ENCODE peak calls at places on chromosomes 7 and 10, in eight cellular contexts. C is uterus, D is GM20000, P is tibial artery, R is HepG2, T is kidney, I is Calu3, H is psoas muscle. N is an unnamed sample.

GRCh38 chr7:2405601-2406345 is 2.4 kb downstream of the CHST12 start:
- DNase-seq in C (no peak), D (peak; percentile 83), P (no peak), R (no peak), T (no peak), I (no peak), H (no peak), N (no peak)

GRCh38 chr10:86523348-86523747 is 1.8 kb upstream of the WAPL start:
- DNase-seq in C (no peak), D (no peak), P (no peak), R (peak; percentile 21), T (no peak), I (no peak), H (no peak), N (peak; percentile 15)

GRCh38 chr10:44949127-44949802 is 10.3 kb upstream of the RASSF4 start:
- DNase-seq in C (no peak), D (no peak), P (no peak), R (no peak), T (no peak), I (no peak), H (no peak), N (no peak)

GRCh38 chr7:30526163-30526562 is 21.5 kb upstream of the GGCT start:
- DNase-seq in C (no peak), D (no peak), P (no peak), R (no peak), T (no peak), I (no peak), H (no peak), N (no peak)

GRCh38 chr7:51253157-51253556 is 63.5 kb downstream of the COBL start:
- DNase-seq in C (no peak), D (no peak), P (no peak), R (no peak), T (no peak), I (peak; percentile 49), H (no peak), N (no peak)

GRCh38 chr10:97399843-97400545 is 1.1 kb downstream of the RRP12 start:
- DNase-seq in C (no peak), D (peak; percentile 49), P (no peak), R (peak; percentile 56), T (no peak), I (peak; percentile 57), H (peak; percentile 78), N (peak; percentile 32)

GRCh38 chr7:6338551-6339274 is 66.3 kb upstream of the CYTH3 start:
- DNase-seq in C (no peak), D (no peak), P (no peak), R (no peak), T (no peak), I (no peak), H (peak; percentile 89), N (no peak)

GRCh38 chr10:73886085-73886529 is 11.8 kb upstream of the CAMK2G start:
- DNase-seq in C (peak; percentile 79), D (peak; percentile 71), P (peak; percentile 72), R (peak; percentile 57), T (peak; percentile 78), I (peak; percentile 88), H (peak; percentile 78), N (peak; percentile 75)

GRCh38 chr7:46534593-46535271 is 613.7 kb upstream of the IGFBP3 start:
- DNase-seq in C (no peak), D (no peak), P (no peak), R (no peak), T (no peak), I (no peak), H (no peak), N (peak; percentile 23)

GRCh38 chr7:131827421-131827820 is 271.0 kb upstream of the PODXL start:
- DNase-seq in C (no peak), D (no peak), P (no peak), R (no peak), T (no peak), I (no peak), H (no peak), N (no peak)

GRCh38 chr7:70681847-70682350 is 450.0 kb upstream of the GALNT17 start:
- DNase-seq in C (no peak), D (peak; percentile 55), P (no peak), R (no peak), T (no peak), I (no peak), H (no peak), N (no peak)

DNA sequence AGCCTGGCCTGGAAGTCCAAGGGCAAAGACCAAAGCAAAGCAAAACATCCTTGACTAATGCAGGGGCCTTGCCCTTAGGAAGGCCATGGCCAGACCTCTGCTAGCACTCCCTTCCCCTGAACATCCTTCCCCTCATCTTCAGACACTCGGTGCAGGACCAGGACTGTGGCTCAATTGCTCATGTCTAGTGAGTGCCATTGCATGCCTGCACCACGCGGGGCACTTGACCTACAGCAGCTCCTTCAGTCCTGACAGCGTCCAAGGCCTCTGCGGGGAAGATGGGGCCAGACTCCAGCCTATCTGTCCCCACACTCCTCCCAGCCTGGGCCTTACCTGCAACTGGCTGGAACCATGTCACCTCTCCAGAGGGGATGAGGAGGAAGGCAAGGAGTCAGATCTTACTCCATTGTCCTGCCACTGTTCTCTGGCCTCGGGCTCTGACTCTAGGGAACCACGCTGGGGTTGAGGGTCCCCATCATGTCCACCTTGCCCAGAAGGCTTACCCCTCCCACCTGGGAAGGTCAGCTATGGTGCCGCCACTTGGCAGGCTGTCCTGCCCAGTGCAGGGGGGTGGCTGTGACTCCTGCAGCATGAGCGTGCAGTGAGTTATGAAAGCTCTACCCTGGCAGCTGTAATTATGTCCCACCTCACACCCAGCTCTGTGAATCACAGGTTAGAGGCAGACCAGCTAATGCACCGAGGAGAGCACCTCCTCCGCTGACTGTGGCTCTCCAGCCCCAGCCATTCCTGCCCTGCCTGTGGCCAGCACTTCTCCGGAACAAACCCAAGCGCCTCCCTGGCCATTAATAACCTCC is 16.1 kb downstream of the DRGX start:
- DNase-seq in C (no peak), D (no peak), P (no peak), R (peak; percentile 13), T (no peak), I (peak; percentile 22), H (no peak), N (no peak)
- TF ChIP-seq CTCF in C (no peak), D (peak; percentile 14), P (no peak), R (peak; percentile 27), T (no peak), I (peak; percentile 29), H (no peak), N (peak; percentile 21)

DNA sequence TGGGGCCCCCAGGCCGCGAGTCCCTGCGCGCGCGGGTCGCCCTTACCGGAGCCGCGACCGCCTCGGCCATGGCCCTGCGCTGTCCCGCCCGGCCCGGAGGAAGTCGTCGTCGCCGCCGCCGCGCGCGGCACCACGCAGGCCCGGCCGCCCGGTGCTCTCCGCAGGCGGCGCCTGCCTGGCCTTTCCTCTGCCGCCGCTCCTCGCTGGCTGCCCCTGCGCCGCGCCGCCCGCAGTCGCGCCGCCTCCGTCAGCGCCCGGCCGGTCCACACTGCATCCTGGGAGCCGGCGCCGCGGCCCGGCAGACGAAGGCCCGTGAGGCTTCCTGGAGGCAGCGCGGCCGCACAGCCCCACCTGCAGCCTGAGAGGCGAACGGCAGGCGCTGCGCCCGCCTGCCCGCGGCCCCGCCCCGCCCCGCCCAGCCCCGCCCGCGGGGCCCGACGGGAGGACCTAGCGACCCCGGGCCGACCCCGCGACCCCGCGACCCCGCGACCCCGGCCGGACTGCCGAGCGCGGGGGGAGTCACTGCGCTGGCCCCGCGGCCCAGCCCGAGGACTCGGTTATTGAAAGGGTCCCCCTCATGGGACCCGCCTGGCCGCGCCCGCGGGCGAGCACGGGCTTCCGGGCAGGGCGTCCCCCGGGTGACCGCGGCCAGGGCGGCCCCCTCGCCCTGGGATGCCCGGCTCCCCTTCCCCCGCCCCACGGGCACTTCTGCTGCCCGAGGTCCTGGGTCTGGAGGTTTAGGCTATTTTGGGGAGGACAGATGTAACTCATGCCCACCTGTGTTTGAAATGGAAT is at the start of gene ZNF746:
- DNase-seq in C (peak; percentile 77), D (peak; percentile 98), P (peak; percentile 75), R (peak; percentile 67), T (peak; percentile 93), I (peak; percentile 89), H (peak; percentile 91), N (peak; percentile 86)
- TF ChIP-seq CTCF in C (peak; percentile 84), D (peak; percentile 67), P (peak; percentile 49), R (peak; percentile 76), T (peak; percentile 64), I (peak; percentile 52), H (peak; percentile 79), N (no peak)

GRCh38 chr10:123241391-123242141 is 87.4 kb downstream of the BUB3 start:
- DNase-seq in C (no peak), D (peak; percentile 23), P (no peak), R (peak; percentile 5), T (no peak), I (no peak), H (no peak), N (no peak)
- TF ChIP-seq CTCF in C (no peak), D (no peak), P (no peak), R (no peak), T (no peak), I (no peak), H (no peak), N (no peak)

DNA sequence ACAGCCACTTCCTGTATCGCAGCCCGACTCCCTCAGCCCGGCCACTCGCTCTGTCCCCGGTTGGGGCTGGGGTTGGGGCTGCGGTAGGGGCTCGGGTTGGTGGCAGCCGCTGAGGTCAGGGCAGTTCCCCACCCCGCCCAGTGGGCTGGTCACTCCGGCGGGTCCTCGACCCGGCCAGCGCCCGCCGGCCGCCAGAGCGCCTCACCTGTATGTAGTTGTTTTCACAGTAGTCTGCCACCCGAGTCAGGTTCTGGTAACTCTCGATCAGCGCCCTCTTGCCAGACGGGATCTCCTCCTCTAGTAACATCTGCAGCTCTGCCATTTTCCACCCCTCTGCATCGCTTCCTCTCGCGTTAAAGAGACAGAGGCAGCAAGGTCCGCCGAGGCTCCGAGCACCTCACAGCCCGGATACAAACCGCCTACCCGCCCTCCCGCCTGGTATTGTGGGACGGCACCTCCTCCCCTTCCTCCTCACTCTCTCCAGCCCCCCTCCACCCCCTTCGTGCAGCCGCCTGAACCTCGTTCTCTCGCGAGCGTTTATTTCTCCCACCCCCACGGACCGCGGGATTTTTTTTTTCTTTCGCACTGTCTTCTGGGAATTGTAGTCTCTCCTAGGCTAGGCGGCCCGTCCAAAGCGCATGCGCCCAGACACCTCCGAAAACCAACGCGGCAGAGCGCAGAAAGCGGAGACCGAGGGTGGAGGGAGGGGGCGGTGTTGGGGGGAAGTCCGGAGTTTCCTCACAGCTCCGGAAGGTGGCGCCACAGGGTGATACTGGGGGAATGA is at the start of gene ABI1:
- DNase-seq in C (peak; percentile 97), D (peak; percentile 96), P (peak; percentile 97), R (peak; percentile 98), T (peak; percentile 99), I (peak; percentile 97), H (peak; percentile 99), N (peak; percentile 97)
- TF ChIP-seq CTCF in C (peak; percentile 48), D (peak; percentile 42), P (peak; percentile 72), R (peak; percentile 66), T (peak; percentile 47), I (no peak), H (no peak), N (peak; percentile 77)

DNA sequence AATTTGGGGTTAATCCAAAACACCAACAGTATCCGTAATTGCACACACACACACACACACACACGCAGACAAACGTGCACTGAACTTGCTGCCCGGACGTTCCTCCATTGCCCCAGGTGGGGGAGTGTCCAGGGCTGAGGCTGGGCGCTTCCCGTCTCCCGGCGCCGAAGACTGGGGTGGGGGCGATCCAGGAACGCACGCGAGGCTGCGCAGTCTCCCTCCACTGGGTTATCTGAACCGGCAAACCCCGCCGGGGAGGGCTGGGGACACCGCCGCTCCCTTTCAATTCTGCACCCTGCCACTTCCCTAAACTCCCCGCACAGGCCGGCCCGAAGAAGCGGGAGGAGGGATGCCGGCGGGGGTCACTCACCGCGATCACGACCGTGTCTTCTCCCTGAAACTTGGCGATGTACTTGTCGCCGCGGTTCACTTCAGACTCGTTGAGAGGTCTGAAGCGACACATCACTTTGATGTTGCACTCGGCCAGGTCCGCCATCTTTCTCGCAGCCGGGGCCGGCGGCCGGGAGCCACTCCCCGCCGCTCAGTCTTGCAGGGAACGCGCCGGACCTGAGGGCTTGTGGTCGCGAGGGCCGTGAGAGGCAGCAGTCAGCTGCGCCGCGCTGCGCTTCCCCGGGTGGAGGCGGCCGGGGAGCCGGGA is 618 bp downstream of the KIF5B start:
- DNase-seq in C (peak; percentile 47), D (peak; percentile 55), P (peak; percentile 47), R (peak; percentile 43), T (peak; percentile 91), I (peak; percentile 72), H (peak; percentile 79), N (peak; percentile 72)
- TF ChIP-seq CTCF in C (no peak), D (no peak), P (peak; percentile 5), R (peak; percentile 30), T (peak; percentile 8), I (no peak), H (no peak), N (no peak)